ENCODE peak calls at places on chromosomes 12 and 14, in six cellular contexts. One of them, this sample, is unnamed.

GRCh38 chr14:54681819-54682261 is 114.9 kb downstream of the SAMD4A start:
- DNase-seq in A549: no peak
- DNase-seq in heart left ventricle: no peak
- DNase-seq in spleen: no peak
- DNase-seq in esophagus squamous epithelium: no peak
- DNase-seq in K562: peak
- DNase-seq in this sample: no peak

GRCh38 chr14:61568572-61569011 is 126.7 kb upstream of the HIF1A start:
- DNase-seq in A549: no peak
- DNase-seq in heart left ventricle: no peak
- DNase-seq in spleen: peak
- DNase-seq in esophagus squamous epithelium: peak
- DNase-seq in K562: no peak
- DNase-seq in this sample: no peak

GRCh38 chr12:46830731-46831334 is 5.0 kb upstream of the SLC38A4 start:
- DNase-seq in A549: no peak
- DNase-seq in heart left ventricle: no peak
- DNase-seq in spleen: no peak
- DNase-seq in esophagus squamous epithelium: no peak
- DNase-seq in K562: no peak
- DNase-seq in this sample: no peak

GRCh38 chr14:33545696-33546095 is 405.2 kb downstream of the EGLN3 start:
- DNase-seq in A549: no peak
- DNase-seq in heart left ventricle: no peak
- DNase-seq in spleen: no peak
- DNase-seq in esophagus squamous epithelium: no peak
- DNase-seq in K562: no peak
- DNase-seq in this sample: no peak

GRCh38 chr14:98136420-98136819 is 1135.6 kb downstream of the BCL11B start:
- DNase-seq in A549: no peak
- DNase-seq in heart left ventricle: no peak
- DNase-seq in spleen: no peak
- DNase-seq in esophagus squamous epithelium: no peak
- DNase-seq in K562: no peak
- DNase-seq in this sample: no peak

GRCh38 chr12:14892726-14893442 is 7.2 kb upstream of the MGP start:
- DNase-seq in A549: no peak
- DNase-seq in heart left ventricle: peak
- DNase-seq in spleen: no peak
- DNase-seq in esophagus squamous epithelium: no peak
- DNase-seq in K562: peak
- DNase-seq in this sample: peak

GRCh38 chr14:21860172-21860571 is 186.6 kb upstream of the OR4E1 start:
- DNase-seq in A549: peak
- DNase-seq in heart left ventricle: no peak
- DNase-seq in spleen: no peak
- DNase-seq in esophagus squamous epithelium: no peak
- DNase-seq in K562: peak
- DNase-seq in this sample: no peak

GRCh38 chr14:77106666-77107065 is 8.6 kb downstream of the CIPC start:
- DNase-seq in A549: no peak
- DNase-seq in heart left ventricle: no peak
- DNase-seq in spleen: no peak
- DNase-seq in esophagus squamous epithelium: no peak
- DNase-seq in K562: no peak
- DNase-seq in this sample: no peak

GRCh38 chr14:102602421-102603292 is 10.2 kb downstream of the RCOR1 start:
- DNase-seq in A549: no peak
- DNase-seq in heart left ventricle: no peak
- DNase-seq in spleen: no peak
- DNase-seq in esophagus squamous epithelium: no peak
- DNase-seq in K562: no peak
- DNase-seq in this sample: no peak

GRCh38 chr12:109527489-109528123 is 45.7 kb downstream of the MMAB start:
- DNase-seq in A549: no peak
- DNase-seq in heart left ventricle: no peak
- DNase-seq in spleen: no peak
- DNase-seq in esophagus squamous epithelium: no peak
- DNase-seq in K562: no peak
- DNase-seq in this sample: no peak

GRCh38 chr12:27652174-27652763 is 44.0 kb upstream of the REP15 start:
- DNase-seq in A549: peak
- DNase-seq in heart left ventricle: peak
- DNase-seq in spleen: no peak
- DNase-seq in esophagus squamous epithelium: no peak
- DNase-seq in K562: peak
- DNase-seq in this sample: peak

GRCh38 chr14:42057176-42057575 is 450.5 kb downstream of the LRFN5 start:
- DNase-seq in A549: no peak
- DNase-seq in heart left ventricle: no peak
- DNase-seq in spleen: no peak
- DNase-seq in esophagus squamous epithelium: no peak
- DNase-seq in K562: no peak
- DNase-seq in this sample: no peak

GRCh38 chr12:113305281-113305856 is 29.5 kb downstream of the SLC8B1 start:
- DNase-seq in A549: no peak
- DNase-seq in heart left ventricle: no peak
- DNase-seq in spleen: no peak
- DNase-seq in esophagus squamous epithelium: no peak
- DNase-seq in K562: no peak
- DNase-seq in this sample: no peak

GRCh38 chr12:80053048-80053790 is 46.1 kb upstream of the OTOGL start:
- DNase-seq in A549: no peak
- DNase-seq in heart left ventricle: peak
- DNase-seq in spleen: no peak
- DNase-seq in esophagus squamous epithelium: no peak
- DNase-seq in K562: no peak
- DNase-seq in this sample: peak

GRCh38 chr12:63326260-63326659 is 175.3 kb upstream of the AVPR1A start:
- DNase-seq in A549: no peak
- DNase-seq in heart left ventricle: no peak
- DNase-seq in spleen: no peak
- DNase-seq in esophagus squamous epithelium: no peak
- DNase-seq in K562: no peak
- DNase-seq in this sample: no peak

GRCh38 chr14:105193916-105194782 is 13.0 kb upstream of the NUDT14 start:
- DNase-seq in A549: no peak
- DNase-seq in heart left ventricle: no peak
- DNase-seq in spleen: no peak
- DNase-seq in esophagus squamous epithelium: no peak
- DNase-seq in K562: no peak
- DNase-seq in this sample: no peak

GRCh38 chr12:115204957-115205754 is 521.2 kb upstream of the TBX3 start:
- DNase-seq in A549: no peak
- DNase-seq in heart left ventricle: no peak
- DNase-seq in spleen: no peak
- DNase-seq in esophagus squamous epithelium: no peak
- DNase-seq in K562: peak
- DNase-seq in this sample: no peak

GRCh38 chr12:124930576-124930975 is 16.1 kb upstream of the UBC start:
- DNase-seq in A549: no peak
- DNase-seq in heart left ventricle: no peak
- DNase-seq in spleen: no peak
- DNase-seq in esophagus squamous epithelium: no peak
- DNase-seq in K562: no peak
- DNase-seq in this sample: no peak

GRCh38 chr14:80390911-80391310 is 179.6 kb upstream of the DIO2 start:
- DNase-seq in A549: peak
- DNase-seq in heart left ventricle: no peak
- DNase-seq in spleen: no peak
- DNase-seq in esophagus squamous epithelium: no peak
- DNase-seq in K562: no peak
- DNase-seq in this sample: no peak

GRCh38 chr12:27619308-27619707 is 76.9 kb upstream of the REP15 start:
- DNase-seq in A549: peak
- DNase-seq in heart left ventricle: no peak
- DNase-seq in spleen: no peak
- DNase-seq in esophagus squamous epithelium: no peak
- DNase-seq in K562: peak
- DNase-seq in this sample: no peak

GRCh38 chr12:20722142-20722541 is 27.0 kb downstream of the SLCO1C1 start:
- DNase-seq in A549: no peak
- DNase-seq in heart left ventricle: no peak
- DNase-seq in spleen: no peak
- DNase-seq in esophagus squamous epithelium: no peak
- DNase-seq in K562: no peak
- DNase-seq in this sample: no peak

GRCh38 chr12:534216-534615 is 74.5 kb downstream of the B4GALNT3 start:
- DNase-seq in A549: no peak
- DNase-seq in heart left ventricle: no peak
- DNase-seq in spleen: no peak
- DNase-seq in esophagus squamous epithelium: no peak
- DNase-seq in K562: no peak
- DNase-seq in this sample: no peak

GRCh38 chr14:61573748-61574513 is 121.4 kb upstream of the HIF1A start:
- DNase-seq in A549: no peak
- DNase-seq in heart left ventricle: no peak
- DNase-seq in spleen: no peak
- DNase-seq in esophagus squamous epithelium: no peak
- DNase-seq in K562: no peak
- DNase-seq in this sample: no peak

GRCh38 chr12:20050166-20050565 is 318.2 kb upstream of the PDE3A start:
- DNase-seq in A549: no peak
- DNase-seq in heart left ventricle: no peak
- DNase-seq in spleen: no peak
- DNase-seq in esophagus squamous epithelium: no peak
- DNase-seq in K562: no peak
- DNase-seq in this sample: no peak

GRCh38 chr12:12651752-12652151 is 40.1 kb downstream of the CREBL2 start:
- DNase-seq in A549: no peak
- DNase-seq in heart left ventricle: no peak
- DNase-seq in spleen: no peak
- DNase-seq in esophagus squamous epithelium: no peak
- DNase-seq in K562: no peak
- DNase-seq in this sample: no peak

GRCh38 chr12:32533971-32534590 is 134.7 kb downstream of the FGD4 start:
- DNase-seq in A549: peak
- DNase-seq in heart left ventricle: peak
- DNase-seq in spleen: no peak
- DNase-seq in esophagus squamous epithelium: peak
- DNase-seq in K562: peak
- DNase-seq in this sample: peak

GRCh38 chr14:101511620-101512395 is 49.5 kb upstream of the DIO3 start:
- DNase-seq in A549: no peak
- DNase-seq in heart left ventricle: no peak
- DNase-seq in spleen: peak
- DNase-seq in esophagus squamous epithelium: no peak
- DNase-seq in K562: no peak
- DNase-seq in this sample: no peak

GRCh38 chr12:110658242-110658641 is 30.7 kb downstream of the HVCN1 start:
- DNase-seq in A549: no peak
- DNase-seq in heart left ventricle: no peak
- DNase-seq in spleen: no peak
- DNase-seq in esophagus squamous epithelium: no peak
- DNase-seq in K562: no peak
- DNase-seq in this sample: no peak

GRCh38 chr12:116556964-116557706 is 2.0 kb upstream of the MAP1LC3B2 start:
- DNase-seq in A549: no peak
- DNase-seq in heart left ventricle: no peak
- DNase-seq in spleen: no peak
- DNase-seq in esophagus squamous epithelium: no peak
- DNase-seq in K562: peak
- DNase-seq in this sample: no peak
- TF ChIP-seq POLR2A in A549: no peak
- TF ChIP-seq POLR2A in heart left ventricle: no peak
- TF ChIP-seq POLR2A in spleen: no peak
- TF ChIP-seq POLR2A in esophagus squamous epithelium: no peak
- TF ChIP-seq POLR2A in K562: no peak
- TF ChIP-seq POLR2A in this sample: no peak

DNA sequence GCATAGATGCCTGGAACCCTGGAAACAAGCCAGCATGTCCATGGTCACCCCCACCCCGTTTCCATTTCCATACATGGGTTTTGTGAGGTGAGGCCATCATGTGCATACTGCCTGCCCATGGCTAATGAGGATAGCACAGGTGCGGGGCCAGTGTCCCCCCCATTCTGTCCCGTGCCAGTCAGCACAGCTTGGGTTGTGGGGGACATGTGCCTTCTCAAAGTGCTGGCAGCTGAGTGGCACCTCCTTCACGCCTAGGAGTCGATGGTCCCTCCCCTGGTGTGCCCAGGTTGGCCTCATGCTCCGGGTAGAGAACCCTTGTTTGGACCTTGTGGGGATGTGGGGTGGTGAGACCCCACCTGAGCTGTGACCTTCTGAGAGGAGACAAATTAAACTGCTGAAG is 7.2 kb downstream of the YY1 start:
- DNase-seq in A549: no peak
- DNase-seq in heart left ventricle: peak
- DNase-seq in spleen: no peak
- DNase-seq in esophagus squamous epithelium: no peak
- DNase-seq in K562: no peak
- DNase-seq in this sample: no peak
- H3K4me3 ChIP-seq in A549: peak
- H3K4me3 ChIP-seq in heart left ventricle: no peak
- H3K4me3 ChIP-seq in spleen: no peak
- H3K4me3 ChIP-seq in esophagus squamous epithelium: no peak
- H3K4me3 ChIP-seq in K562: no peak
- H3K4me3 ChIP-seq in this sample: no peak

DNA sequence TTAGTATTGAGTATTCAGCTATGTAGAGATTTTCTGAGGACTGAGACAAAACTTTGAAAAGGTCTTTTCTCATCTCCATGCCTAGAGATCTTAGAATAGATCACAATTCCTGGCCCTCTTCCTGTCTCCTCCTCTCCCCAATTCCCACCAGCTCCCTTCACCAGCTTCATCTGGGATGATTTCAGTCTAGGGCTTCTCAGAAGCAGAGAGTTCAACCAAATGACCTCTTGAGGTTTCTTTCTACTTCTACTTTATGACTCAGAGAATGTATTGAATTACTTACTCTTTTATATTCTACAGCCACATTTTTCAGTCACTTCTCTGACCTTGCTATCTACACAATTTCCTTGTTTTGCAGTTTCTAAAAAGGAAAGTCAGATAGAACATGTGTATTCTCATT is 19.4 kb upstream of the SNX6 start:
- DNase-seq in A549: no peak
- DNase-seq in heart left ventricle: no peak
- DNase-seq in spleen: no peak
- DNase-seq in esophagus squamous epithelium: no peak
- DNase-seq in K562: peak
- DNase-seq in this sample: no peak
- TF ChIP-seq POLR2A in A549: no peak
- TF ChIP-seq POLR2A in heart left ventricle: no peak
- TF ChIP-seq POLR2A in spleen: no peak
- TF ChIP-seq POLR2A in esophagus squamous epithelium: no peak
- TF ChIP-seq POLR2A in K562: no peak
- TF ChIP-seq POLR2A in this sample: no peak

GRCh38 chr14:26383286-26383685 is 214.5 kb downstream of the NOVA1 start:
- DNase-seq in A549: no peak
- DNase-seq in heart left ventricle: no peak
- DNase-seq in spleen: no peak
- DNase-seq in esophagus squamous epithelium: no peak
- DNase-seq in K562: no peak
- DNase-seq in this sample: no peak
- H3K4me3 ChIP-seq in A549: no peak
- H3K4me3 ChIP-seq in heart left ventricle: no peak
- H3K4me3 ChIP-seq in spleen: no peak
- H3K4me3 ChIP-seq in esophagus squamous epithelium: no peak
- H3K4me3 ChIP-seq in K562: no peak
- H3K4me3 ChIP-seq in this sample: no peak

This sample was measured in uterus.